ENCODE peak calls at places on chromosomes 13 and 19, in eight cellular contexts. B, Y, I, O, V, A, K and D are unnamed samples.

GRCh38 chr13:94860981-94861407 is 148.6 kb upstream of the SOX21 start:
- DNase-seq in V (no peak), A (no peak), K (peak), B (no peak), I (no peak), O (no peak), Y (no peak), D (no peak)

GRCh38 chr19:22354665-22355064 is 67.5 kb downstream of the ZNF98 start:
- DNase-seq in B (no peak), O (no peak), K (no peak), V (no peak), A (no peak), Y (no peak), I (no peak), D (no peak)

GRCh38 chr19:8826371-8826770 is 5.7 kb downstream of the ZNF558 start:
- DNase-seq in I (no peak), Y (no peak), A (no peak), B (peak), V (no peak), O (no peak), K (no peak), D (no peak)

GRCh38 chr19:47729468-47729798 is 15.9 kb upstream of the NOP53 start:
- DNase-seq in I (peak), Y (peak), K (peak), A (peak), V (no peak), B (peak), O (peak), D (no peak)

GRCh38 chr13:45339867-45340266 is 1.1 kb downstream of the TPT1 start:
- DNase-seq in V (no peak), A (no peak), Y (no peak), I (no peak), K (no peak), B (no peak), O (no peak), D (no peak)

GRCh38 chr19:2307518-2308012 is 389 bp downstream of the LINGO3 start:
- DNase-seq in K (no peak), O (no peak), A (no peak), V (no peak), I (no peak), Y (no peak), B (peak), D (no peak)

GRCh38 chr13:84894749-84895148 is 904.5 kb downstream of the SLITRK6 start:
- DNase-seq in I (no peak), Y (no peak), O (no peak), A (no peak), K (no peak), V (no peak), B (peak), D (no peak)

GRCh38 chr13:24251525-24251924 is 57.9 kb upstream of the C1QTNF9 start:
- DNase-seq in B (no peak), V (no peak), Y (no peak), O (no peak), K (no peak), A (no peak), I (no peak), D (no peak)

GRCh38 chr19:49881672-49882394 is 4.3 kb downstream of the TBC1D17 start:
- DNase-seq in O (no peak), B (peak), Y (no peak), K (no peak), A (no peak), I (no peak), V (no peak), D (no peak)

GRCh38 chr19:17872251-17873001 is 681 bp downstream of the SLC5A5 start:
- DNase-seq in I (no peak), V (no peak), B (peak), A (no peak), Y (no peak), O (no peak), K (no peak), D (no peak)